ENCODE peak calls at places on chromosomes 3 and 15, in ten cellular contexts. One of them, this sample, is unnamed.

GRCh38 chr3:107810195-107811071 is 280.4 kb downstream of the CD47 start:
- DNase-seq in AG10803: no peak
- DNase-seq in GM12865: no peak
- DNase-seq in astrocyte of the spinal cord: peak
- DNase-seq in fibroblast of mammary gland: peak
- DNase-seq in transverse colon: no peak
- DNase-seq in left ventricle myocardium inferior: no peak
- DNase-seq in HCT116: no peak
- DNase-seq in nephron progenitor cell: peak
- DNase-seq in activated B cell treated with CpG ODN at 0.5 μM for 24 hours: no peak
- DNase-seq in this sample: no peak

GRCh38 chr3:43753743-43754142 is 63.0 kb downstream of the ABHD5 start:
- DNase-seq in HCT116: no peak
- DNase-seq in AG10803: peak
- DNase-seq in fibroblast of mammary gland: peak
- DNase-seq in left ventricle myocardium inferior: no peak
- DNase-seq in GM12865: no peak
- DNase-seq in nephron progenitor cell: no peak
- DNase-seq in activated B cell treated with CpG ODN at 0.5 μM for 24 hours: no peak
- DNase-seq in astrocyte of the spinal cord: peak
- DNase-seq in transverse colon: no peak
- DNase-seq in this sample: no peak

GRCh38 chr3:170555329-170555728 is 30.5 kb downstream of the SLC7A14 start:
- DNase-seq in activated B cell treated with CpG ODN at 0.5 μM for 24 hours: no peak
- DNase-seq in fibroblast of mammary gland: peak
- DNase-seq in left ventricle myocardium inferior: no peak
- DNase-seq in nephron progenitor cell: no peak
- DNase-seq in astrocyte of the spinal cord: no peak
- DNase-seq in transverse colon: no peak
- DNase-seq in AG10803: peak
- DNase-seq in HCT116: no peak
- DNase-seq in GM12865: no peak
- DNase-seq in this sample: no peak

GRCh38 chr3:69719723-69720122 is 19.5 kb upstream of the MITF start:
- DNase-seq in AG10803: no peak
- DNase-seq in GM12865: no peak
- DNase-seq in left ventricle myocardium inferior: no peak
- DNase-seq in astrocyte of the spinal cord: no peak
- DNase-seq in fibroblast of mammary gland: no peak
- DNase-seq in HCT116: no peak
- DNase-seq in transverse colon: no peak
- DNase-seq in activated B cell treated with CpG ODN at 0.5 μM for 24 hours: no peak
- DNase-seq in nephron progenitor cell: no peak
- DNase-seq in this sample: no peak

GRCh38 chr15:90101130-90101968 is 919 bp downstream of the IDH2 start:
- DNase-seq in transverse colon: peak
- DNase-seq in fibroblast of mammary gland: peak
- DNase-seq in nephron progenitor cell: peak
- DNase-seq in AG10803: peak
- DNase-seq in GM12865: peak
- DNase-seq in activated B cell treated with CpG ODN at 0.5 μM for 24 hours: peak
- DNase-seq in left ventricle myocardium inferior: peak
- DNase-seq in astrocyte of the spinal cord: no peak
- DNase-seq in HCT116: no peak
- DNase-seq in this sample: no peak

GRCh38 chr15:88658070-88658965 is 19.5 kb downstream of the ISG20 start:
- DNase-seq in transverse colon: no peak
- DNase-seq in AG10803: no peak
- DNase-seq in fibroblast of mammary gland: no peak
- DNase-seq in GM12865: no peak
- DNase-seq in nephron progenitor cell: no peak
- DNase-seq in left ventricle myocardium inferior: no peak
- DNase-seq in HCT116: no peak
- DNase-seq in activated B cell treated with CpG ODN at 0.5 μM for 24 hours: no peak
- DNase-seq in astrocyte of the spinal cord: no peak
- DNase-seq in this sample: no peak

GRCh38 chr3:28301607-28302158 is 46.8 kb upstream of the ZCWPW2 start:
- DNase-seq in transverse colon: no peak
- DNase-seq in activated B cell treated with CpG ODN at 0.5 μM for 24 hours: no peak
- DNase-seq in HCT116: no peak
- DNase-seq in left ventricle myocardium inferior: no peak
- DNase-seq in GM12865: no peak
- DNase-seq in AG10803: no peak
- DNase-seq in fibroblast of mammary gland: no peak
- DNase-seq in nephron progenitor cell: no peak
- DNase-seq in astrocyte of the spinal cord: no peak
- DNase-seq in this sample: no peak

GRCh38 chr15:74191798-74192197 is 10.8 kb downstream of the STRA6 start:
- DNase-seq in nephron progenitor cell: peak
- DNase-seq in HCT116: no peak
- DNase-seq in GM12865: no peak
- DNase-seq in left ventricle myocardium inferior: no peak
- DNase-seq in fibroblast of mammary gland: no peak
- DNase-seq in astrocyte of the spinal cord: no peak
- DNase-seq in activated B cell treated with CpG ODN at 0.5 μM for 24 hours: no peak
- DNase-seq in AG10803: no peak
- DNase-seq in transverse colon: no peak
- DNase-seq in this sample: no peak

GRCh38 chr3:129276385-129276784 is 2.3 kb upstream of the HMCES start:
- DNase-seq in left ventricle myocardium inferior: no peak
- DNase-seq in GM12865: peak
- DNase-seq in astrocyte of the spinal cord: no peak
- DNase-seq in transverse colon: peak
- DNase-seq in fibroblast of mammary gland: no peak
- DNase-seq in activated B cell treated with CpG ODN at 0.5 μM for 24 hours: peak
- DNase-seq in nephron progenitor cell: no peak
- DNase-seq in HCT116: no peak
- DNase-seq in AG10803: no peak
- DNase-seq in this sample: no peak

GRCh38 chr3:42061711-42062408 is 29.3 kb upstream of the TRAK1 start:
- DNase-seq in AG10803: peak
- DNase-seq in activated B cell treated with CpG ODN at 0.5 μM for 24 hours: no peak
- DNase-seq in fibroblast of mammary gland: peak
- DNase-seq in left ventricle myocardium inferior: peak
- DNase-seq in nephron progenitor cell: no peak
- DNase-seq in astrocyte of the spinal cord: peak
- DNase-seq in HCT116: peak
- DNase-seq in GM12865: no peak
- DNase-seq in transverse colon: peak
- DNase-seq in this sample: no peak

GRCh38 chr3:71062920-71063767 is 520.4 kb downstream of the FOXP1 start:
- DNase-seq in left ventricle myocardium inferior: no peak
- DNase-seq in HCT116: no peak
- DNase-seq in AG10803: peak
- DNase-seq in fibroblast of mammary gland: peak
- DNase-seq in transverse colon: no peak
- DNase-seq in activated B cell treated with CpG ODN at 0.5 μM for 24 hours: no peak
- DNase-seq in nephron progenitor cell: no peak
- DNase-seq in GM12865: peak
- DNase-seq in astrocyte of the spinal cord: peak
- DNase-seq in this sample: no peak

GRCh38 chr3:192731233-192731632 is 3.9 kb upstream of the FGF12 start:
- DNase-seq in activated B cell treated with CpG ODN at 0.5 μM for 24 hours: no peak
- DNase-seq in left ventricle myocardium inferior: no peak
- DNase-seq in nephron progenitor cell: no peak
- DNase-seq in astrocyte of the spinal cord: no peak
- DNase-seq in fibroblast of mammary gland: no peak
- DNase-seq in GM12865: no peak
- DNase-seq in HCT116: no peak
- DNase-seq in transverse colon: no peak
- DNase-seq in AG10803: no peak
- DNase-seq in this sample: no peak

GRCh38 chr3:105811518-105812193 is 57.2 kb downstream of the CBLB start:
- DNase-seq in fibroblast of mammary gland: no peak
- DNase-seq in GM12865: no peak
- DNase-seq in transverse colon: no peak
- DNase-seq in HCT116: no peak
- DNase-seq in AG10803: no peak
- DNase-seq in nephron progenitor cell: no peak
- DNase-seq in activated B cell treated with CpG ODN at 0.5 μM for 24 hours: no peak
- DNase-seq in astrocyte of the spinal cord: no peak
- DNase-seq in left ventricle myocardium inferior: no peak
- DNase-seq in this sample: no peak

GRCh38 chr3:164332856-164333802 is 745.2 kb downstream of the SI start:
- DNase-seq in HCT116: no peak
- DNase-seq in GM12865: no peak
- DNase-seq in nephron progenitor cell: no peak
- DNase-seq in activated B cell treated with CpG ODN at 0.5 μM for 24 hours: no peak
- DNase-seq in fibroblast of mammary gland: no peak
- DNase-seq in AG10803: no peak
- DNase-seq in astrocyte of the spinal cord: peak
- DNase-seq in left ventricle myocardium inferior: no peak
- DNase-seq in transverse colon: no peak
- DNase-seq in this sample: no peak

DNA sequence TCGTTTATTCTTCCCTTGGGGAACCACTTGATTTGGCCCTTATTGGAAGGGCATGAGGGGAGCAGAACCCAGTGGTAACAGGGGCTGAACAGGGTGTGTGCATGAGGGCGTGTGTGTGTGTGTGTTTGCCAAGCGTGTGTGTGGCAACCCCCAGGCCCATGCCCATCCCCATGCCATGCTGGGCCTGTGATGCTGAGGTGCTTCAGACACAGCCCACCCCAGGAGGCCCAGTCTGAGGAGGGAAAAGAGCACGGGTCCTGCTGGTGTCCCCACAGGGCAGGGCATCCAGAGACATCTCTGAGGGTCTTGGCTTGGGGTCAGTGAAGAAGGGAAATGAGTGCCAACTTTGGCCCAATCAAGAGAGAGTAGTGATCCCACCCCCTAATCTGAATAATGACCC is 71.6 kb downstream of the RASGRF1 start:
- DNase-seq in astrocyte of the spinal cord: no peak
- DNase-seq in nephron progenitor cell: no peak
- DNase-seq in GM12865: no peak
- DNase-seq in activated B cell treated with CpG ODN at 0.5 μM for 24 hours: no peak
- DNase-seq in left ventricle myocardium inferior: no peak
- DNase-seq in fibroblast of mammary gland: no peak
- DNase-seq in transverse colon: no peak
- DNase-seq in AG10803: no peak
- DNase-seq in HCT116: no peak
- DNase-seq in this sample: no peak
- TF ChIP-seq CTCF in astrocyte of the spinal cord: no peak
- TF ChIP-seq CTCF in nephron progenitor cell: no peak
- TF ChIP-seq CTCF in GM12865: no peak
- TF ChIP-seq CTCF in activated B cell treated with CpG ODN at 0.5 μM for 24 hours: no peak
- TF ChIP-seq CTCF in left ventricle myocardium inferior: no peak
- TF ChIP-seq CTCF in fibroblast of mammary gland: no peak
- TF ChIP-seq CTCF in transverse colon: no peak
- TF ChIP-seq CTCF in AG10803: no peak
- TF ChIP-seq CTCF in HCT116: no peak
- TF ChIP-seq CTCF in this sample: no peak

GRCh38 chr3:49900491-49901153 is 3.1 kb downstream of the MST1R start:
- DNase-seq in AG10803: peak
- DNase-seq in transverse colon: peak
- DNase-seq in HCT116: peak
- DNase-seq in left ventricle myocardium inferior: peak
- DNase-seq in astrocyte of the spinal cord: peak
- DNase-seq in nephron progenitor cell: no peak
- DNase-seq in GM12865: no peak
- DNase-seq in fibroblast of mammary gland: peak
- DNase-seq in activated B cell treated with CpG ODN at 0.5 μM for 24 hours: no peak
- DNase-seq in this sample: no peak
- TF ChIP-seq CTCF in AG10803: no peak
- TF ChIP-seq CTCF in transverse colon: no peak
- TF ChIP-seq CTCF in HCT116: no peak
- TF ChIP-seq CTCF in left ventricle myocardium inferior: no peak
- TF ChIP-seq CTCF in astrocyte of the spinal cord: no peak
- TF ChIP-seq CTCF in nephron progenitor cell: no peak
- TF ChIP-seq CTCF in GM12865: no peak
- TF ChIP-seq CTCF in fibroblast of mammary gland: no peak
- TF ChIP-seq CTCF in activated B cell treated with CpG ODN at 0.5 μM for 24 hours: no peak
- TF ChIP-seq CTCF in this sample: no peak

DNA sequence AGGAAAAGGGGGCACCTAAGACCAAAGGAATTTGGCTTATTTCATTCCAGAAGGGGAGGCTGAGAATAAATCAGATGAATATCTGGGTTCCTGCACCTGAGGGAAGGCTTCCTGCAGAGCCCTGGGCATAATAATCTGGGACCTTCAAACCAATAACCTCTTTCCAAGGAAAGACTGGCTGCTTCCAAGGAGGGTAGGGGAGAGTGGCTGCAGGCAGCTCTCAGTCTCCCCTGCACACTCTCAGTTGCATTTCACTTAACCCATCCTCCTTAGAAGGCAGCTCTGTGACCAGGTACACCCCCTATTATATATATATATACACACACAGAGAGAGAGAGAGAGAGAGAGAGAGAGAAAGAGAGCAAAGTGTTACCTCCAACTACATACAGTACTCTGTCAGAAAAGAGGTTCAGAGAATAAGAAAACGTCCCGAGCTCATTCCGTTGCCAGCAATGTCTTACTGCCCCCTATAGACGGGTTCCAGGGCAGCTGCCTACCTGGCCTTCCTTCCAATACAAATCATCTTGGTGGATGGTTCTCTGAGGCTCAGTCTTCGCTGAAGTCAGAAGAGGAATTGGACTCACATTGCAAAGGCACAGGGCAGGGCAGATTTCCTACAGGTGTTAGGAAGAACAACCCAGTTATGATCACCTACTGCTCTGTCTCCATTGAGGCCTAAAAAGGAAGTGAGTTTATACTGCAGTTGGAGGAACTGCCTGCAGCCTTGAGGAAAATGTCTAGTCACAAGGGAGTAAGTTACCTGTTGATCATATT is 26.1 kb downstream of the CAPN3 start:
- DNase-seq in transverse colon: peak
- DNase-seq in nephron progenitor cell: peak
- DNase-seq in astrocyte of the spinal cord: peak
- DNase-seq in AG10803: peak
- DNase-seq in left ventricle myocardium inferior: no peak
- DNase-seq in GM12865: peak
- DNase-seq in activated B cell treated with CpG ODN at 0.5 μM for 24 hours: no peak
- DNase-seq in fibroblast of mammary gland: peak
- DNase-seq in HCT116: peak
- DNase-seq in this sample: no peak
- TF ChIP-seq CTCF in transverse colon: peak
- TF ChIP-seq CTCF in nephron progenitor cell: peak
- TF ChIP-seq CTCF in astrocyte of the spinal cord: peak
- TF ChIP-seq CTCF in AG10803: peak
- TF ChIP-seq CTCF in left ventricle myocardium inferior: peak
- TF ChIP-seq CTCF in GM12865: peak
- TF ChIP-seq CTCF in activated B cell treated with CpG ODN at 0.5 μM for 24 hours: no peak
- TF ChIP-seq CTCF in fibroblast of mammary gland: peak
- TF ChIP-seq CTCF in HCT116: peak
- TF ChIP-seq CTCF in this sample: peak

DNA sequence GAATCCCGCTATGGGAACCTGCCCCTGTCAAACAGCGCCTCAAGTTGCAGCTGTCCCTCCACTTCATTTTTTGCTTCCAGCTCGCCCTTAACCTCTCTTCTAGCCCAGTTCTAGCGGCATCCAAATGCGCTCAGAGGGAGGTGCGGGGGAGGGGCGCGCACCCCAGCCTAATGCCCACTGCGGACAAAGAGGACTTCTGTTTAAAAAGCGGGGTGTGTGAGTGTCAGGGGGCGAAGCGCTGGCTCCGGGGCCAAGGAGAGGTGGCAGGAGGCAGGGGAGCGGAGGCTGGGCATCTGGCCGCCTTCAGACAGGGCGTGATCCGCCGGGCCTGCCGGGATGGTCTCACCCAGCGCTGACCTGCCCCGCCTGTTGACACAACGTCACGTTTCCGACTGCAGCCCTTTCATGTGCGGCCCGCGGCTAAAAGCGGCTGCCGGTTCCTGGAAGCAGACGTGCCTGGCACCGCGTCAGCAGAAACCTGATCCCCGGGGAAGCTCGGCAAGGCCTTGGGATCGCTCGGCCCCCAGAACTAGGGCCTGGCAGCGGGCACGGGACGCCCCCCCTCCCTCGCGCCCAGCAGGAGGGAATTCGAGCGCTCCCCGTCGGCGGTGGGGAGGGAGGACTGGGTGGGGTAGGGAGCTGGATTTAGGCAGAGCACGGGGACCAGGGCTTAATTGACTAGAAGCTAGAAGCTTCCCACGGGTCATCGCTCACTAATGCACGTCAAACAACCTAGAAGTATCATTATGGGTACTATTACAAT is 7.6 kb downstream of the BHLHE40 start:
- DNase-seq in fibroblast of mammary gland: peak
- DNase-seq in GM12865: peak
- DNase-seq in left ventricle myocardium inferior: peak
- DNase-seq in transverse colon: peak
- DNase-seq in HCT116: peak
- DNase-seq in AG10803: peak
- DNase-seq in activated B cell treated with CpG ODN at 0.5 μM for 24 hours: peak
- DNase-seq in astrocyte of the spinal cord: peak
- DNase-seq in nephron progenitor cell: peak
- DNase-seq in this sample: peak
- TF ChIP-seq CTCF in fibroblast of mammary gland: no peak
- TF ChIP-seq CTCF in GM12865: no peak
- TF ChIP-seq CTCF in left ventricle myocardium inferior: no peak
- TF ChIP-seq CTCF in transverse colon: no peak
- TF ChIP-seq CTCF in HCT116: no peak
- TF ChIP-seq CTCF in AG10803: peak
- TF ChIP-seq CTCF in activated B cell treated with CpG ODN at 0.5 μM for 24 hours: no peak
- TF ChIP-seq CTCF in astrocyte of the spinal cord: no peak
- TF ChIP-seq CTCF in nephron progenitor cell: no peak
- TF ChIP-seq CTCF in this sample: no peak